ENCODE peak calls at places on chromosome 14, in nine cellular contexts. One of them, this sample, is unnamed.

GRCh38 chr14:105126970-105127307 is 41.6 kb downstream of the JAG2 start:
- DNase-seq in A549: no peak
- DNase-seq in foreskin fibroblast: no peak
- DNase-seq in PC-3: no peak
- DNase-seq in OCI-LY7: no peak
- DNase-seq in choroid plexus epithelial cell: no peak
- DNase-seq in effector memory CD4-positive, alpha-beta T cell: no peak
- DNase-seq in lung: no peak
- DNase-seq in AG09309: no peak
- DNase-seq in this sample: no peak

GRCh38 chr14:93682459-93682858 is 105.8 kb downstream of the PRIMA1 start:
- DNase-seq in OCI-LY7: no peak
- DNase-seq in lung: no peak
- DNase-seq in choroid plexus epithelial cell: no peak
- DNase-seq in effector memory CD4-positive, alpha-beta T cell: no peak
- DNase-seq in AG09309: no peak
- DNase-seq in foreskin fibroblast: no peak
- DNase-seq in PC-3: no peak
- DNase-seq in A549: no peak
- DNase-seq in this sample: no peak

GRCh38 chr14:56811596-56812363 is 1.5 kb upstream of the OTX2 start:
- DNase-seq in PC-3: no peak
- DNase-seq in effector memory CD4-positive, alpha-beta T cell: no peak
- DNase-seq in foreskin fibroblast: no peak
- DNase-seq in AG09309: no peak
- DNase-seq in choroid plexus epithelial cell: no peak
- DNase-seq in OCI-LY7: no peak
- DNase-seq in A549: no peak
- DNase-seq in lung: no peak
- DNase-seq in this sample: no peak

GRCh38 chr14:52241102-52241793 is 26.2 kb upstream of the PTGDR start:
- DNase-seq in AG09309: peak; percentile 73
- DNase-seq in effector memory CD4-positive, alpha-beta T cell: no peak
- DNase-seq in A549: no peak
- DNase-seq in OCI-LY7: no peak
- DNase-seq in choroid plexus epithelial cell: peak; percentile 87
- DNase-seq in lung: no peak
- DNase-seq in PC-3: peak; percentile 43
- DNase-seq in foreskin fibroblast: peak; percentile 84
- DNase-seq in this sample: no peak

GRCh38 chr14:94103554-94104165 is 6.9 kb upstream of the IFI27 start:
- DNase-seq in lung: no peak
- DNase-seq in OCI-LY7: no peak
- DNase-seq in AG09309: no peak
- DNase-seq in PC-3: no peak
- DNase-seq in choroid plexus epithelial cell: peak; percentile 18
- DNase-seq in effector memory CD4-positive, alpha-beta T cell: no peak
- DNase-seq in foreskin fibroblast: no peak
- DNase-seq in A549: no peak
- DNase-seq in this sample: no peak

GRCh38 chr14:105484069-105484996 is 2.4 kb upstream of the CRIP1 start:
- DNase-seq in choroid plexus epithelial cell: no peak
- DNase-seq in effector memory CD4-positive, alpha-beta T cell: peak; percentile 55
- DNase-seq in foreskin fibroblast: no peak
- DNase-seq in OCI-LY7: no peak
- DNase-seq in PC-3: no peak
- DNase-seq in AG09309: peak; percentile 2
- DNase-seq in lung: no peak
- DNase-seq in A549: peak; percentile 53
- DNase-seq in this sample: peak; percentile 72

GRCh38 chr14:102085503-102085902 is 1.3 kb downstream of the HSP90AA1 start:
- DNase-seq in A549: no peak
- DNase-seq in foreskin fibroblast: no peak
- DNase-seq in choroid plexus epithelial cell: no peak
- DNase-seq in OCI-LY7: no peak
- DNase-seq in AG09309: no peak
- DNase-seq in lung: no peak
- DNase-seq in PC-3: peak; percentile 15
- DNase-seq in effector memory CD4-positive, alpha-beta T cell: no peak
- DNase-seq in this sample: no peak

GRCh38 chr14:53409974-53410373 is 256.9 kb upstream of the DDHD1 start:
- DNase-seq in lung: no peak
- DNase-seq in A549: no peak
- DNase-seq in PC-3: no peak
- DNase-seq in AG09309: no peak
- DNase-seq in OCI-LY7: no peak
- DNase-seq in choroid plexus epithelial cell: peak; percentile 23
- DNase-seq in foreskin fibroblast: peak; percentile 55
- DNase-seq in effector memory CD4-positive, alpha-beta T cell: no peak
- DNase-seq in this sample: no peak

GRCh38 chr14:58171090-58171489 is 19.1 kb upstream of the ARMH4 start:
- DNase-seq in PC-3: peak; percentile 99
- DNase-seq in OCI-LY7: no peak
- DNase-seq in foreskin fibroblast: peak; percentile 72
- DNase-seq in A549: peak; percentile 93
- DNase-seq in AG09309: peak; percentile 46
- DNase-seq in choroid plexus epithelial cell: peak; percentile 92
- DNase-seq in effector memory CD4-positive, alpha-beta T cell: peak; percentile 6
- DNase-seq in lung: peak; percentile 81
- DNase-seq in this sample: no peak

GRCh38 chr14:97456958-97457357 is 659.8 kb downstream of the VRK1 start:
- DNase-seq in AG09309: no peak
- DNase-seq in OCI-LY7: no peak
- DNase-seq in foreskin fibroblast: no peak
- DNase-seq in A549: no peak
- DNase-seq in effector memory CD4-positive, alpha-beta T cell: peak; percentile 14
- DNase-seq in PC-3: peak; percentile 16
- DNase-seq in choroid plexus epithelial cell: no peak
- DNase-seq in lung: no peak
- DNase-seq in this sample: peak; percentile 11

GRCh38 chr14:97462081-97462480 is 664.9 kb downstream of the VRK1 start:
- DNase-seq in choroid plexus epithelial cell: no peak
- DNase-seq in OCI-LY7: no peak
- DNase-seq in PC-3: no peak
- DNase-seq in AG09309: no peak
- DNase-seq in A549: no peak
- DNase-seq in lung: no peak
- DNase-seq in foreskin fibroblast: no peak
- DNase-seq in effector memory CD4-positive, alpha-beta T cell: no peak
- DNase-seq in this sample: no peak

GRCh38 chr14:97458302-97459137 is 661.3 kb downstream of the VRK1 start:
- DNase-seq in OCI-LY7: no peak
- DNase-seq in A549: no peak
- DNase-seq in AG09309: no peak
- DNase-seq in foreskin fibroblast: no peak
- DNase-seq in effector memory CD4-positive, alpha-beta T cell: peak; percentile 76
- DNase-seq in choroid plexus epithelial cell: no peak
- DNase-seq in lung: no peak
- DNase-seq in PC-3: no peak
- DNase-seq in this sample: peak; percentile 85

GRCh38 chr14:97456497-97456896 is 659.3 kb downstream of the VRK1 start:
- DNase-seq in AG09309: no peak
- DNase-seq in A549: no peak
- DNase-seq in foreskin fibroblast: no peak
- DNase-seq in OCI-LY7: no peak
- DNase-seq in choroid plexus epithelial cell: no peak
- DNase-seq in effector memory CD4-positive, alpha-beta T cell: no peak
- DNase-seq in PC-3: no peak
- DNase-seq in lung: no peak
- DNase-seq in this sample: no peak

DNA sequence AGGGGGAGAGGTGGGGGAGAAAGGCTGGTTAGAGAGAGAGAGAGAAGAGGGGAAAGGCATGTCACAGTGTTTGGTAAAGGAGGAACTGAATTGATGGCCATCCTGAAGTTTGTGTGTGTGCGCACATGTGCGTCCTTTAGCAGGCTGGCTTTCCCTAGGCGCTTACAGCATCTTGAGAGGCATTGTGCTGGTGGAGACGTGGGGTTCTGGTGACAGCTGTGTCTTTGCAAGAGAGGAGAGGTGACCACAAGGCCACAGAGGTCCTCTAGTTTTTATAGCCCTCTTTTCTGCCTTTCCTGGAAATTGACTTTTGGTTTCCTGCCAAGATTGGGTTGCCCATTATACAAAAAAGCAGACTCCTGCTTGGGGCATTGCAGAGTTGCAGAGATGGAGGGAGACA is 662.0 kb downstream of the VRK1 start:
- DNase-seq in OCI-LY7: no peak
- DNase-seq in effector memory CD4-positive, alpha-beta T cell: no peak
- DNase-seq in AG09309: no peak
- DNase-seq in A549: no peak
- DNase-seq in lung: no peak
- DNase-seq in foreskin fibroblast: no peak
- DNase-seq in PC-3: no peak
- DNase-seq in choroid plexus epithelial cell: no peak
- DNase-seq in this sample: no peak
- H3K4me3 ChIP-seq in OCI-LY7: no peak overlapping the region
- H3K4me3 ChIP-seq in effector memory CD4-positive, alpha-beta T cell: peak overlapping the region; percentile 43
- H3K4me3 ChIP-seq in AG09309: no peak overlapping the region
- H3K4me3 ChIP-seq in A549: no peak overlapping the region
- H3K4me3 ChIP-seq in lung: no peak overlapping the region
- H3K4me3 ChIP-seq in foreskin fibroblast: no peak overlapping the region
- H3K4me3 ChIP-seq in PC-3: no peak overlapping the region
- H3K4me3 ChIP-seq in choroid plexus epithelial cell: no peak overlapping the region
- H3K4me3 ChIP-seq in this sample: peak overlapping the region; percentile 89

GRCh38 chr14:68308695-68309094 is 484.2 kb downstream of the ZFP36L1 start:
- DNase-seq in lung: no peak
- DNase-seq in A549: no peak
- DNase-seq in effector memory CD4-positive, alpha-beta T cell: no peak
- DNase-seq in PC-3: no peak
- DNase-seq in choroid plexus epithelial cell: peak; percentile 16
- DNase-seq in AG09309: no peak
- DNase-seq in foreskin fibroblast: peak; percentile 10
- DNase-seq in OCI-LY7: no peak
- DNase-seq in this sample: no peak

GRCh38 chr14:68306265-68306933 is 486.5 kb downstream of the ZFP36L1 start:
- DNase-seq in lung: no peak
- DNase-seq in AG09309: no peak
- DNase-seq in PC-3: no peak
- DNase-seq in effector memory CD4-positive, alpha-beta T cell: no peak
- DNase-seq in choroid plexus epithelial cell: no peak
- DNase-seq in A549: no peak
- DNase-seq in foreskin fibroblast: no peak
- DNase-seq in OCI-LY7: peak; percentile 62
- DNase-seq in this sample: no peak

GRCh38 chr14:68306934-68307758 is 485.7 kb downstream of the ZFP36L1 start:
- DNase-seq in effector memory CD4-positive, alpha-beta T cell: no peak
- DNase-seq in choroid plexus epithelial cell: no peak
- DNase-seq in lung: no peak
- DNase-seq in AG09309: no peak
- DNase-seq in A549: no peak
- DNase-seq in foreskin fibroblast: peak; percentile 19
- DNase-seq in PC-3: peak; percentile 84
- DNase-seq in OCI-LY7: no peak
- DNase-seq in this sample: no peak

GRCh38 chr14:68307769-68308168 is 485.1 kb downstream of the ZFP36L1 start:
- DNase-seq in PC-3: no peak
- DNase-seq in foreskin fibroblast: peak; percentile 44
- DNase-seq in effector memory CD4-positive, alpha-beta T cell: no peak
- DNase-seq in AG09309: peak; percentile 71
- DNase-seq in OCI-LY7: no peak
- DNase-seq in choroid plexus epithelial cell: peak; percentile 33
- DNase-seq in lung: no peak
- DNase-seq in A549: no peak
- DNase-seq in this sample: no peak

GRCh38 chr14:68305738-68306137 is 486.2 kb downstream of the RAD51B start:
- DNase-seq in PC-3: no peak
- DNase-seq in AG09309: no peak
- DNase-seq in foreskin fibroblast: no peak
- DNase-seq in A549: no peak
- DNase-seq in OCI-LY7: peak; percentile 44
- DNase-seq in choroid plexus epithelial cell: no peak
- DNase-seq in lung: no peak
- DNase-seq in effector memory CD4-positive, alpha-beta T cell: no peak
- DNase-seq in this sample: no peak
- H3K4me3 ChIP-seq in PC-3: no peak overlapping the region
- H3K4me3 ChIP-seq in AG09309: no peak overlapping the region
- H3K4me3 ChIP-seq in foreskin fibroblast: no peak overlapping the region
- H3K4me3 ChIP-seq in A549: no peak overlapping the region
- H3K4me3 ChIP-seq in OCI-LY7: peak overlapping the region; percentile 14
- H3K4me3 ChIP-seq in choroid plexus epithelial cell: no peak overlapping the region
- H3K4me3 ChIP-seq in lung: no peak overlapping the region
- H3K4me3 ChIP-seq in effector memory CD4-positive, alpha-beta T cell: no peak overlapping the region
- H3K4me3 ChIP-seq in this sample: no peak overlapping the region

GRCh38 chr14:29865299-29865698 is 62.3 kb downstream of the PRKD1 start:
- DNase-seq in OCI-LY7: no peak
- DNase-seq in effector memory CD4-positive, alpha-beta T cell: no peak
- DNase-seq in PC-3: no peak
- DNase-seq in A549: no peak
- DNase-seq in foreskin fibroblast: no peak
- DNase-seq in choroid plexus epithelial cell: no peak
- DNase-seq in AG09309: peak; percentile 7
- DNase-seq in lung: no peak
- DNase-seq in this sample: no peak

DNA sequence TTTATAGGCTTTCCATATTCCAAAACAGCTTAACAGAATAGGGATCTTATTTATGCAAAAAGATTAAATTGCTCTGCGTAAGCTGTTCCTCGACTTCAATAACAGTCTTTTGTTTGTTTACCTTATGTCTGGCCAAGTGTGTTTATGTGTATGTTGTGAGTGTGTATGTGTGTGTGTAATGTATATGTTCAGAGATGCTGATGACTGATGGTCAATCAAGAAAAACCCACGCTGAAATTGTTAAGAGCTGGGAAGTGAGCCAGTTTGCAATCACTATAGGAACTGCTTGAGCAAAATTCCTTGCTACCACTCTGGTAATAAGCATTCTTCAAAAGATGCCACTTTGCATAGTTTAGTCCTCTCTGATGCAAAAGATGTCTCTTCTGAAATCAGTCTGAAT is 59.6 kb downstream of the PRKD1 start:
- DNase-seq in foreskin fibroblast: no peak
- DNase-seq in choroid plexus epithelial cell: peak; percentile 46
- DNase-seq in effector memory CD4-positive, alpha-beta T cell: no peak
- DNase-seq in PC-3: no peak
- DNase-seq in OCI-LY7: no peak
- DNase-seq in lung: no peak
- DNase-seq in A549: no peak
- DNase-seq in AG09309: no peak
- DNase-seq in this sample: no peak
- H3K4me3 ChIP-seq in foreskin fibroblast: no peak overlapping the region
- H3K4me3 ChIP-seq in choroid plexus epithelial cell: no peak overlapping the region
- H3K4me3 ChIP-seq in effector memory CD4-positive, alpha-beta T cell: no peak overlapping the region
- H3K4me3 ChIP-seq in PC-3: no peak overlapping the region
- H3K4me3 ChIP-seq in OCI-LY7: no peak overlapping the region
- H3K4me3 ChIP-seq in lung: no peak overlapping the region
- H3K4me3 ChIP-seq in A549: no peak overlapping the region
- H3K4me3 ChIP-seq in AG09309: no peak overlapping the region
- H3K4me3 ChIP-seq in this sample: no peak overlapping the region

DNA sequence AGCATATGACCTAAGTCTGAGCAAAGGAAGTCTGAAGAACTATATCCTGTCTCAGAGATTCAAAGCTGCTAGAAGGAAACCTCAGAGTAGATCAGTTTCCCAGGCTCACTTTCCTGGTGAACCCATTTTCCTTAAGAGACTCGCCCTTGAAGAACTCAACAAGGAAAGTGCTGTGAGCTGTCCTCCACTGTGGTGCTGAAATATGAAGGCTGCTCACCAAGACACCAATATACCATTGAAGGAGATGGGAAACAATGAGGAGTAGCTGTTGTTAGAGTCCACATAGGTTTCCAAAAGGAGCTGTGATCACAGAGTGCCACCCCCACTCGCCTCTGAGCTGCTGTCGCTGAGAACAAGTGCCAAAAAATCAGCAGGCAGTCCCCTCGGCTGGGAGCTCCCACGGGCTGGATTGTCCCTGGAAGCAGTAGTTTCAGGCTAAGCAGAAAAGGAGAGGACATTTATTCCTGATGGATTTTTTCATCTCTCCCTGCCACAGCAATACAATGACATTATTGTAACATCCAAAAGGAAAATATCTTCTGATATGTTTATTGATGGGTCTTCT is 282.1 kb downstream of the RPS29 start:
- DNase-seq in AG09309: no peak
- DNase-seq in PC-3: peak; percentile 60
- DNase-seq in foreskin fibroblast: no peak
- DNase-seq in OCI-LY7: peak; percentile 10
- DNase-seq in lung: no peak
- DNase-seq in choroid plexus epithelial cell: peak; percentile 21
- DNase-seq in A549: no peak
- DNase-seq in effector memory CD4-positive, alpha-beta T cell: no peak
- DNase-seq in this sample: no peak
- H3K4me3 ChIP-seq in AG09309: no peak overlapping the region
- H3K4me3 ChIP-seq in PC-3: no peak overlapping the region
- H3K4me3 ChIP-seq in foreskin fibroblast: no peak overlapping the region
- H3K4me3 ChIP-seq in OCI-LY7: no peak overlapping the region
- H3K4me3 ChIP-seq in lung: no peak overlapping the region
- H3K4me3 ChIP-seq in choroid plexus epithelial cell: no peak overlapping the region
- H3K4me3 ChIP-seq in A549: no peak overlapping the region
- H3K4me3 ChIP-seq in effector memory CD4-positive, alpha-beta T cell: no peak overlapping the region
- H3K4me3 ChIP-seq in this sample: no peak overlapping the region